ENCODE peak calls at places on chromosomes 4 and X, in six cellular contexts. J is IMR-90, Z is aorta, V is SJSA1, U is transverse colon, A is esophagus muscularis mucosa. H is an unnamed sample. For H3K4me1 and H3K27me3, the result is how much of the 10 kb centered on the place peaks cover.

GRCh38 chr4:68877555-68877954 is 61.8 kb downstream of the UGT2B10 start:
- DNase-seq in A (no peak), J (no peak), V (no peak), Z (no peak), U (no peak), H (no peak)

GRCh38 chrX:118496763-118497079 is 1.1 kb downstream of the DOCK11 start:
- DNase-seq in A (no peak), U (no peak), J (no peak), V (no peak), Z (no peak), H (no peak)

GRCh38 chr4:66275381-66276060 is 605.2 kb upstream of the EPHA5 start:
- DNase-seq in V (no peak), J (no peak), Z (no peak), A (no peak), U (no peak), H (no peak)

GRCh38 chr4:24664956-24665355 is 80.6 kb upstream of the DHX15 start:
- DNase-seq in U (no peak), J (peak), Z (no peak), V (no peak), A (no peak), H (no peak)

GRCh38 chrX:145552643-145553042 is 265.0 kb upstream of the SLITRK2 start:
- DNase-seq in Z (no peak), V (no peak), J (no peak), A (no peak), U (no peak), H (no peak)

GRCh38 chr4:15457401-15458201 is 12.1 kb upstream of the CC2D2A start:
- DNase-seq in Z (no peak), U (no peak), J (peak), V (no peak), A (peak), H (no peak)

GRCh38 chrX:109890910-109891502 is 111.9 kb upstream of the TMEM164 start:
- DNase-seq in Z (no peak), J (peak), A (no peak), U (peak), V (peak), H (peak)

GRCh38 chr4:25068386-25068785 is 37.6 kb upstream of the LGI2 start:
- DNase-seq in V (no peak), J (no peak), U (no peak), A (no peak), Z (no peak), H (no peak)

GRCh38 chrX:110248582-110248981 is 69.3 kb downstream of the AMMECR1 start:
- DNase-seq in U (no peak), Z (no peak), J (no peak), V (no peak), A (no peak), H (no peak)

GRCh38 chr4:140243345-140243753 is 89.4 kb upstream of the MAML3 start:
- DNase-seq in A (no peak), Z (no peak), U (peak), J (no peak), V (no peak), H (peak)

GRCh38 chrX:11629593-11630211 is 36.0 kb downstream of the ARHGAP6 start:
- DNase-seq in V (no peak), Z (no peak), J (peak), A (no peak), U (no peak), H (peak)

GRCh38 chrX:10404435-10404834 is 215.9 kb downstream of the MID1 start:
- DNase-seq in Z (no peak), V (no peak), J (peak), A (no peak), U (no peak), H (no peak)

GRCh38 chrX:39599339-39599738 is 498.4 kb downstream of the BCOR start:
- DNase-seq in U (no peak), J (no peak), A (no peak), Z (no peak), V (no peak), H (no peak)

GRCh38 chrX:39725928-39726619 is 371.7 kb downstream of the BCOR start:
- DNase-seq in U (no peak), A (no peak), V (no peak), J (peak), Z (no peak), H (peak)

GRCh38 chr4:57426779-57427395 is 316.7 kb upstream of the IGFBP7 start:
- DNase-seq in A (no peak), Z (peak), U (peak), J (peak), V (peak), H (peak)

GRCh38 chr4:26993541-26993940 is 132.9 kb downstream of the STIM2 start:
- DNase-seq in A (no peak), V (no peak), U (no peak), Z (no peak), J (peak), H (no peak)

GRCh38 chr4:26992657-26993361 is 132.2 kb downstream of the STIM2 start:
- DNase-seq in A (no peak), U (no peak), J (peak), V (no peak), Z (no peak), H (peak)

GRCh38 chr4:26993967-26994366 is 133.3 kb downstream of the STIM2 start:
- DNase-seq in A (no peak), V (no peak), J (no peak), U (no peak), Z (no peak), H (no peak)

GRCh38 chr4:26996745-26997144 is 136.1 kb downstream of the STIM2 start:
- DNase-seq in V (no peak), J (no peak), A (no peak), Z (no peak), U (no peak), H (no peak)

GRCh38 chr4:26995316-26995715 is 134.7 kb downstream of the STIM2 start:
- DNase-seq in J (no peak), A (no peak), U (no peak), Z (no peak), V (no peak), H (no peak)
- H3K27ac ChIP-seq in J (no peak), A (no peak), U (no peak), Z (no peak), V (no peak), H (no peak)

DNA sequence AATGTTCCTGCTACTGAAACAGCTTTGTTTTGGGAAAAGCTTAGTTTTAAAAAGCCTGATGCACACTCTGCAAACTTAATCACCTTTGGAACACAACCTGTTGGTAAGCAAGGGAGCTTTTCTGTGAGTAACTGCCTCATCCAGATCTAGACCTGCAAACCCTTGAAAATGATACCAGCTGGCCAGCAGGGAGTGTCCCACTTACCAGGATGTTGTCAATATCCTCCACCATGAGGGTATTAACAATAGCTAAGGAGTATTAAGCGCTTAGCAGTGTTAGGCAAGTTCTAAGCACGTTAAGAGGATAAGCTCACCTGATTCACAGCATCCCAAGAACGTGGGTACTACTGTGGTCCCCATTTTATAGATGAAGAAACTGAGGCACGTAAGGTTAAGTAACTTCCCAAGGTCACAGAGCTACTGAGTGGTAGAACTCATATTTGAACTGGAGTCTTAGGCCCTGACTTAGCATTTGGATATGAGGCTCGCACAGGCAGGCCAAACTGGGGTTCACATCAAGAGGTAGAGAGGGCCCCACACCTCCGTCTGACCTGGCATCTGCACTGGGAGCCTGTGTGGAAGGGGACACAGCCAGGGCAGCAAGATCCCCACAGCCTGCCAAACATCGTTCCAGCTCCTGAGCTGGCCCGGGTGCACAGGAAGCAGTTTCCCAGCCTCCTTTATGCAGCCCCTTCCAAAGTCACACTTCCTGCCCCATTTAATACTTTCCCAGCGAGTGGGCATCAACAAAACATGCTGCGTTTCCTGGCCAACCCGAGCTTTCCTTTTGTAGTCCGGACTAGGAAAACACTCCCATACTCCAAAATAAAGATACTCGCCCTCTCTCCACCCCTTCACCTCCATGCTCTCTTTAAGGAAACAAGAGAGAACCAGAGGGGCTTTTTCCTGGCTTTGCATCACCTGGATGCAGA is 32.6 kb downstream of the IRF2 start:
- DNase-seq in U (no peak), A (no peak), V (no peak), Z (no peak), J (peak), H (no peak)
- H3K4me1 ChIP-seq in U (under half), A (half or more), V (under half), Z (under half), J (under half), H (under half)

GRCh38 chr4:3715251-3716033 is 50.7 kb upstream of the ADRA2C start:
- DNase-seq in Z (peak), A (no peak), J (no peak), V (no peak), U (no peak), H (no peak)
- H3K27me3 ChIP-seq in Z (under half), A (under half), J (under half), V (under half), U (under half), H (under half)

DNA sequence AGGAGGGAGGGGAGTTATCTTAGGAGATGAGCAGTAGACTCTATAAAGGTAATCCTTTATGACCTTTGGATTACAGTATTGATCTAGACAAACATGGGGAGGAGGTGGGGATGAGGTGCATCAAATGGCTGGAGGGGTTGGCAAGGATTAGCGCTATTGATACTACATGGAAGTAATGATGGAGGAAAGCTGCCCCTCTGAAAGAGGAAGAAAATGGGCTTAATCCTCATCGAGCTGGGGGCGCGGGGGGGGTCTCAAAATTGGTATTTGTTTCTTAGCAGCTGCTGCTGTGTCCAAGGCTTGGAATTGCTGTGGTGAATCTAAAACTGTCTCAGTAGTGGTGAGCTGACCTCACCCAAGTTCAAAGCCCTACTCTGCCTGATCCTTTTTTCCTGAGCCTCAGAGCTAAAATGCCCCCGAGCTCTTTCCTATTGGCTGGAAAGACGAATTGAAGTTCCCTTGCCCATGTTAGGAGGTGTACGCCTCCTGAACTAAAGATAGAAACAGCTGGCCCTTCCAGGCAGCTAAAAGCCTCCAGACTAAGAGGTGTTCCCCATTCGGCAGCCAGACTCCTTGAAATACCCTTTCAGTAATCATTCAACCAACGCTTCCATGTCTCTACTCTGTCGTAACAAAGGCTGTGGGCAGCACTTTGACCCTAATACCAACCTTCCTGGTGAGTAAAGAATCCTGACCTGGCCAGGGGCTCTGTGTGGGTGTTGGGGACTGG is at the start of gene ITGB1BP2:
- DNase-seq in Z (peak), U (no peak), V (no peak), A (no peak), J (peak), H (peak)
- H3K27ac ChIP-seq in Z (peak), U (peak), V (no peak), A (peak), J (no peak), H (peak)

GRCh38 chr4:7863911-7864681 is 75.6 kb downstream of the AFAP1 start:
- DNase-seq in U (no peak), Z (no peak), A (no peak), J (peak), V (no peak), H (no peak)
- H3K4me1 ChIP-seq in U (under half), Z (under half), A (under half), J (under half), V (half or more), H (under half)

DNA sequence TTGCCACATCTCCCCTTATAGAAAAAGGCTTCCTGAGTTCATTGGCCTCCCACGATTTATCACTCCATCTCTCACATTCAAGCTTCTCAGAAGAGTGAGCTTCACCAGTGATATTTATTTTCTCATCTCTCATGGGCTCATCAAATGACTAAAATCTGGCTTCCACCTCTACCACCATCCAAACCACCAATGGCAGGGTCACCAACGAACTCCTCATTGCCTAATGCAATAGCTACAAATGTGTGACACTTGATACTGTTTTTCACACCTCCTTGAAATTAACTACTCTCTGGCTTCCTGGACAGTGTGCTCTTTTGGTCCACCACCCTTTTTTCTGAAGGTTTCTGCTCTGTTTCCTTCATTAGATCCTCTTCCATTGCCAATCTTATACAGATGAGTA is 129.0 kb downstream of the SH2D1A start:
- DNase-seq in Z (no peak), U (no peak), V (no peak), J (no peak), A (no peak), H (no peak)
- H3K27me3 ChIP-seq in Z (under half), U (under half), V (under half), J (under half), A (under half), H (under half)

DNA sequence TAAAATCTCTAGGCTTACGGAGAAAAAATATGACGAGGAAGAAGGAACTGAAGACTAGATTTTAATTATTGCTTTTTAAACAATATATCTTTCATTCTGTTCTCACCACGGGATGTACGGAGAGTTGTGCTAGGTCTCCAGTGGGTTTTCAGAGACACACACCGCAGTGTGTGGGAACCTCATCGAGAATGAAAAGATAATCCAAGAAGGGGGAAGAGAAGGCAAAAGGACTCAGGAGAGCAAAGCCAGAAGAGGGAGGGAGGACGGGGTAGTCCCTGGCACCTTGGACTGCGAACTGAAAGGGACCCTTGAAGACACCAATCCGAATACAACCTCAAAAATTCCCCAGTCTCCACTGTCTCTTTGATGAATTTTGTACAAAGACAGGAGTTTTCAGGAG is 907 bp upstream of the LEF1 start:
- DNase-seq in A (no peak), J (no peak), V (no peak), U (no peak), Z (no peak), H (no peak)
- H3K27ac ChIP-seq in A (no peak), J (no peak), V (peak), U (no peak), Z (no peak), H (no peak)

GRCh38 chr4:128686032-128686465 is 123.5 kb upstream of the JADE1 start:
- DNase-seq in U (no peak), Z (no peak), J (peak), V (no peak), A (no peak), H (no peak)
- H3K4me1 ChIP-seq in U (under half), Z (under half), J (under half), V (under half), A (under half), H (under half)

H was measured in uterus.